ENCODE peak calls at places on chromosomes 11 and 22, in eight cellular contexts. One of them, this sample, is unnamed.

GRCh38 chr11:11857769-11858168 is 16.0 kb downstream of the USP47 start:
- DNase-seq in A549: no peak
- DNase-seq in NB4: no peak
- DNase-seq in IMR-90: no peak
- DNase-seq in tibial nerve: no peak
- DNase-seq in stomach: no peak
- DNase-seq in heart left ventricle: no peak
- DNase-seq in K562: no peak
- DNase-seq in this sample: no peak

GRCh38 chr22:24810043-24810749 is 4.2 kb downstream of the SGSM1 start:
- DNase-seq in tibial nerve: no peak
- DNase-seq in A549: no peak
- DNase-seq in K562: no peak
- DNase-seq in NB4: no peak
- DNase-seq in stomach: peak
- DNase-seq in heart left ventricle: no peak
- DNase-seq in IMR-90: no peak
- DNase-seq in this sample: no peak

GRCh38 chr11:86174101-86175046 is 70.2 kb upstream of the EED start:
- DNase-seq in NB4: no peak
- DNase-seq in IMR-90: peak
- DNase-seq in K562: peak
- DNase-seq in A549: no peak
- DNase-seq in stomach: peak
- DNase-seq in heart left ventricle: peak
- DNase-seq in tibial nerve: peak
- DNase-seq in this sample: peak

GRCh38 chr11:74822187-74822586 is 73.5 kb downstream of the RNF169 start:
- DNase-seq in IMR-90: peak
- DNase-seq in A549: no peak
- DNase-seq in NB4: no peak
- DNase-seq in tibial nerve: no peak
- DNase-seq in K562: no peak
- DNase-seq in stomach: no peak
- DNase-seq in heart left ventricle: no peak
- DNase-seq in this sample: no peak

GRCh38 chr11:34155057-34155758 is 49.8 kb downstream of the NAT10 start:
- DNase-seq in NB4: no peak
- DNase-seq in tibial nerve: no peak
- DNase-seq in stomach: peak
- DNase-seq in IMR-90: no peak
- DNase-seq in K562: no peak
- DNase-seq in heart left ventricle: no peak
- DNase-seq in A549: no peak
- DNase-seq in this sample: no peak

GRCh38 chr11:16028406-16028805 is 327.9 kb downstream of the SOX6 start:
- DNase-seq in stomach: no peak
- DNase-seq in NB4: no peak
- DNase-seq in tibial nerve: no peak
- DNase-seq in A549: no peak
- DNase-seq in heart left ventricle: no peak
- DNase-seq in K562: no peak
- DNase-seq in IMR-90: peak
- DNase-seq in this sample: no peak

GRCh38 chr11:16669799-16670415 is 68.5 kb upstream of the C11orf58 start:
- DNase-seq in A549: peak
- DNase-seq in K562: no peak
- DNase-seq in NB4: peak
- DNase-seq in stomach: no peak
- DNase-seq in IMR-90: peak
- DNase-seq in tibial nerve: no peak
- DNase-seq in heart left ventricle: no peak
- DNase-seq in this sample: no peak

GRCh38 chr11:77113382-77114088 is 10.9 kb downstream of the OMP start:
- DNase-seq in NB4: peak
- DNase-seq in A549: peak
- DNase-seq in IMR-90: peak
- DNase-seq in stomach: peak
- DNase-seq in tibial nerve: no peak
- DNase-seq in heart left ventricle: no peak
- DNase-seq in K562: peak
- DNase-seq in this sample: no peak

GRCh38 chr11:134584706-134585445 is 172.8 kb upstream of the B3GAT1 start:
- DNase-seq in A549: no peak
- DNase-seq in K562: no peak
- DNase-seq in stomach: no peak
- DNase-seq in NB4: peak
- DNase-seq in heart left ventricle: no peak
- DNase-seq in IMR-90: no peak
- DNase-seq in tibial nerve: no peak
- DNase-seq in this sample: no peak

GRCh38 chr11:12397953-12398352 is 20.6 kb downstream of the PARVA start:
- DNase-seq in tibial nerve: no peak
- DNase-seq in heart left ventricle: peak
- DNase-seq in K562: no peak
- DNase-seq in A549: no peak
- DNase-seq in NB4: no peak
- DNase-seq in stomach: no peak
- DNase-seq in IMR-90: peak
- DNase-seq in this sample: no peak

GRCh38 chr11:132588366-132588765 is 943.9 kb downstream of the OPCML start:
- DNase-seq in A549: no peak
- DNase-seq in stomach: no peak
- DNase-seq in tibial nerve: no peak
- DNase-seq in K562: no peak
- DNase-seq in NB4: no peak
- DNase-seq in heart left ventricle: no peak
- DNase-seq in IMR-90: peak
- DNase-seq in this sample: no peak

GRCh38 chr11:3166268-3167142 is 1.4 kb upstream of the OSBPL5 start:
- DNase-seq in IMR-90: no peak
- DNase-seq in stomach: no peak
- DNase-seq in K562: no peak
- DNase-seq in NB4: no peak
- DNase-seq in tibial nerve: peak
- DNase-seq in A549: no peak
- DNase-seq in heart left ventricle: peak
- DNase-seq in this sample: no peak

GRCh38 chr22:42800731-42801536 is 56.1 kb downstream of the ARFGAP3 start:
- DNase-seq in heart left ventricle: no peak
- DNase-seq in K562: no peak
- DNase-seq in IMR-90: no peak
- DNase-seq in A549: no peak
- DNase-seq in NB4: no peak
- DNase-seq in stomach: no peak
- DNase-seq in tibial nerve: no peak
- DNase-seq in this sample: no peak

GRCh38 chr11:87081358-87081757 is 43.6 kb downstream of the TMEM135 start:
- DNase-seq in tibial nerve: no peak
- DNase-seq in A549: no peak
- DNase-seq in heart left ventricle: no peak
- DNase-seq in NB4: no peak
- DNase-seq in IMR-90: no peak
- DNase-seq in K562: no peak
- DNase-seq in stomach: no peak
- DNase-seq in this sample: no peak

GRCh38 chr11:65598258-65598699 is 2.7 kb upstream of the KCNK7 start:
- DNase-seq in NB4: no peak
- DNase-seq in tibial nerve: no peak
- DNase-seq in IMR-90: no peak
- DNase-seq in K562: no peak
- DNase-seq in A549: no peak
- DNase-seq in stomach: no peak
- DNase-seq in heart left ventricle: no peak
- DNase-seq in this sample: no peak

GRCh38 chr22:46100401-46101105 is 49.8 kb upstream of the PPARA start:
- DNase-seq in stomach: no peak
- DNase-seq in heart left ventricle: no peak
- DNase-seq in NB4: no peak
- DNase-seq in A549: no peak
- DNase-seq in IMR-90: no peak
- DNase-seq in K562: no peak
- DNase-seq in tibial nerve: no peak
- DNase-seq in this sample: no peak
- TF ChIP-seq CTCF in stomach: no peak
- TF ChIP-seq CTCF in heart left ventricle: no peak
- TF ChIP-seq CTCF in NB4: no peak
- TF ChIP-seq CTCF in A549: no peak
- TF ChIP-seq CTCF in IMR-90: no peak
- TF ChIP-seq CTCF in K562: no peak
- TF ChIP-seq CTCF in tibial nerve: no peak
- TF ChIP-seq CTCF in this sample: no peak

GRCh38 chr22:38504731-38505594 is 1.1 kb downstream of the DDX17 start:
- DNase-seq in tibial nerve: no peak
- DNase-seq in A549: no peak
- DNase-seq in heart left ventricle: peak
- DNase-seq in IMR-90: peak
- DNase-seq in stomach: peak
- DNase-seq in K562: peak
- DNase-seq in NB4: peak
- DNase-seq in this sample: no peak

GRCh38 chr22:38501797-38502672 is 4.1 kb downstream of the DDX17 start:
- DNase-seq in A549: no peak
- DNase-seq in heart left ventricle: no peak
- DNase-seq in stomach: no peak
- DNase-seq in K562: no peak
- DNase-seq in IMR-90: no peak
- DNase-seq in tibial nerve: no peak
- DNase-seq in NB4: no peak
- DNase-seq in this sample: no peak

GRCh38 chr22:38503021-38503420 is 3.1 kb downstream of the DDX17 start:
- DNase-seq in A549: no peak
- DNase-seq in NB4: no peak
- DNase-seq in K562: no peak
- DNase-seq in stomach: no peak
- DNase-seq in heart left ventricle: no peak
- DNase-seq in tibial nerve: no peak
- DNase-seq in IMR-90: no peak
- DNase-seq in this sample: no peak

GRCh38 chr22:38506118-38506962 is at the start of gene DDX17:
- DNase-seq in tibial nerve: peak
- DNase-seq in K562: peak
- DNase-seq in A549: peak
- DNase-seq in stomach: peak
- DNase-seq in NB4: peak
- DNase-seq in heart left ventricle: peak
- DNase-seq in IMR-90: peak
- DNase-seq in this sample: peak

DNA sequence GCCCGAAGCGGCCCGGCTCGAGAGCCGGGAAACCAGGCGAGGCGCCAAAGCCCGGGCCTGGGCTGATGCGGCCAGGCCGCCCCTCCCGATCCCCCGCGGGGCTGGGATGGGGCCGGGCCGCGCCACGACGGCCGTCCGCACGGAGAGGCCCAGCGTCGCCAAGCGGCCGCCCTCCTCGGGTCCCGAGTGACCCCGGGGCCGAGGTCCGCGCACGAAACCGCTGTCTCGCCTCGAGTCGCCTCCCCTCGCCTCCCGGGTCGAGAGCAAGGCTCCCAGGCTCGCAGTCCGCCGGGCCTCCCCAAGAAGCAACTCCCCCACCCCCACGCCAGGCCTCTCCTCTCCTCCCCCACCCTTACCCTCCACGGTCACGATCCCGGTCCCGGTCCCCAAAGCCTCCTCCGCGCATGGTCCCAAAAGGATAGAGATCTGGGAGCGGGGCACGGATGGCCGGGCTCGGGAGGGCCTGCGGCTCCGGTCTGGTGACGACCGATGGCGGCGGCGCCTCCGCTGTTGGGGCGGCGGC is 455 bp downstream of the DDX17 start:
- DNase-seq in tibial nerve: peak
- DNase-seq in heart left ventricle: peak
- DNase-seq in A549: peak
- DNase-seq in IMR-90: peak
- DNase-seq in stomach: peak
- DNase-seq in K562: peak
- DNase-seq in NB4: peak
- DNase-seq in this sample: peak
- TF ChIP-seq POLR2A in tibial nerve: peak
- TF ChIP-seq POLR2A in heart left ventricle: no peak
- TF ChIP-seq POLR2A in A549: peak
- TF ChIP-seq POLR2A in IMR-90: no peak
- TF ChIP-seq POLR2A in stomach: no peak
- TF ChIP-seq POLR2A in K562: no peak
- TF ChIP-seq POLR2A in NB4: no peak
- TF ChIP-seq POLR2A in this sample: peak

DNA sequence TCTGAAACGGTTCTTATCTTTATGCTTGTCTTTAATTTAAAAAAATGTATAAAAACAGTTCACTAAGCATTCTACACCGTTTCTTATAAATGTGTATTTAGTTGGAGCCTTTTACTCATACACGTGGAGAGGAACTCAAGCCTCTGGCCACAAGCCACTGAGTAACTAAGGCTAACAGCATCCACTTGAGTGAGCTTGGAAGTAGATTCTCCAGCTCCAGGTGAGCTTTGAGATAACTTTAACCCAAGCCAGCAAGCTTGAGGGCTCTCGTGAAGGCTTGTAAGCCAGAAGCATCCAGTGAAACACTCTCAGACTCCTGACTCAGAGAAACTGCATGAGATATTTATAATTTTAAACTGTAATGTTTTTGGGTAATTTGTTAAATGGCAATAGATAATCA is 82.6 kb downstream of the ARHGAP20 start:
- DNase-seq in NB4: no peak
- DNase-seq in heart left ventricle: no peak
- DNase-seq in K562: no peak
- DNase-seq in IMR-90: no peak
- DNase-seq in tibial nerve: no peak
- DNase-seq in A549: no peak
- DNase-seq in stomach: no peak
- DNase-seq in this sample: no peak
- TF ChIP-seq CTCF in NB4: no peak
- TF ChIP-seq CTCF in heart left ventricle: no peak
- TF ChIP-seq CTCF in K562: no peak
- TF ChIP-seq CTCF in IMR-90: no peak
- TF ChIP-seq CTCF in tibial nerve: no peak
- TF ChIP-seq CTCF in A549: no peak
- TF ChIP-seq CTCF in stomach: no peak
- TF ChIP-seq CTCF in this sample: no peak

DNA sequence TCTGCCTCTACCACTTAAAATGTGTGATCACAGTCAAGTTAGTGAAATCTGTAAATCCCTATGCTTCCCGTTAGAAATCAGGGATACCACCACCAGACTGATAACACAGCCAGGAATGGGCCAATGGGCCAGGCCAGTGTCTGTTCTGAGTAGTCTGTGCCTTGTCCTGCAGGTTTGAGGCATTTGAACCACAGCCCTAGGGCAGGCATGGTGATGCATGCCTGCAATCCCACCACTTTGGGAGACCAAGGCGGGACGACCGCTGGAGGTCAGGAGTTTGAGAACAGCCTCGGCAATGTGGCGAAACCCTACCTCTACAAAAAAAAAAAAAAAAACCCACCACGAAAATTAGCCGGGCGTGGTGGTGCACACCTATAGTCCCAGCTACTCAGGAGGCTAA is 12.1 kb upstream of the AHNAK start:
- DNase-seq in stomach: no peak
- DNase-seq in K562: no peak
- DNase-seq in NB4: no peak
- DNase-seq in tibial nerve: no peak
- DNase-seq in A549: no peak
- DNase-seq in heart left ventricle: no peak
- DNase-seq in IMR-90: no peak
- DNase-seq in this sample: no peak
- TF ChIP-seq POLR2A in stomach: no peak
- TF ChIP-seq POLR2A in K562: peak
- TF ChIP-seq POLR2A in NB4: peak
- TF ChIP-seq POLR2A in tibial nerve: no peak
- TF ChIP-seq POLR2A in A549: no peak
- TF ChIP-seq POLR2A in heart left ventricle: no peak
- TF ChIP-seq POLR2A in IMR-90: no peak
- TF ChIP-seq POLR2A in this sample: no peak